ENCODE peak calls at places on chromosomes 3 and 15, in six cellular contexts. T is left cardiac atrium; M is suprapubic skin; B is NCI-H2171; A is activated T-cell treated with anti-CD3 and anti-CD28 coated beads, Interleukin-2, amount 50 U/mL, for 1 hour; Z is effector memory CD8-positive, alpha-beta T cell. P is an unnamed sample.

GRCh38 chr3:190585771-190586630 is 72.1 kb downstream of the IL1RAP start:
- DNase-seq in Z (no peak), T (peak), M (no peak), A (no peak), B (no peak), P (no peak)

GRCh38 chr3:196422976-196423781 is 9.0 kb downstream of the UBXN7 start:
- DNase-seq in Z (no peak), M (peak), B (no peak), T (peak), A (no peak), P (no peak)

GRCh38 chr3:129161860-129162271 is 1.0 kb upstream of the ISY1 start:
- DNase-seq in Z (peak), T (no peak), B (no peak), M (no peak), A (peak), P (peak)

GRCh38 chr15:41820791-41821423 is 7.0 kb upstream of the JMJD7 start:
- DNase-seq in Z (no peak), A (no peak), M (no peak), T (peak), B (no peak), P (no peak)

GRCh38 chr15:84821501-84822021 is 4.4 kb downstream of the ALPK3 start:
- DNase-seq in A (no peak), Z (no peak), T (peak), B (no peak), M (peak), P (no peak)

GRCh38 chr3:81968628-81969027 is 207.2 kb upstream of the GBE1 start:
- DNase-seq in Z (no peak), B (no peak), T (no peak), A (no peak), M (no peak), P (no peak)

GRCh38 chr3:181757694-181758306 is 46.1 kb downstream of the SOX2 start:
- DNase-seq in T (no peak), Z (no peak), B (no peak), A (no peak), M (no peak), P (no peak)

GRCh38 chr3:138370321-138370720 is 21.9 kb downstream of the MRAS start:
- DNase-seq in A (no peak), Z (no peak), B (no peak), M (no peak), T (no peak), P (no peak)

GRCh38 chr15:78050441-78050809 is 27.1 kb downstream of the TBC1D2B start:
- DNase-seq in T (no peak), A (no peak), B (no peak), M (no peak), Z (no peak), P (no peak)

GRCh38 chr3:97823081-97823480 is 1.3 kb downstream of the CRYBG3 start:
- DNase-seq in M (no peak), B (no peak), A (no peak), Z (no peak), T (no peak), P (no peak)

GRCh38 chr15:72342385-72342784 is 22.4 kb upstream of the CELF6 start:
- DNase-seq in B (no peak), T (no peak), Z (no peak), A (peak), M (no peak), P (no peak)

GRCh38 chr3:96959902-96960596 is 145.7 kb downstream of the EPHA6 start:
- DNase-seq in A (no peak), B (no peak), Z (no peak), M (no peak), T (no peak), P (no peak)

GRCh38 chr3:142904639-142905441 is 16.0 kb upstream of the PCOLCE2 start:
- DNase-seq in B (no peak), A (no peak), M (no peak), T (peak), Z (no peak), P (no peak)

GRCh38 chr15:38005949-38006800 is 71.7 kb downstream of the TMCO5A start:
- DNase-seq in T (no peak), M (no peak), B (no peak), Z (no peak), A (no peak), P (no peak)

GRCh38 chr15:68797589-68798377 is 22.9 kb downstream of the ANP32A start:
- DNase-seq in T (peak), A (no peak), M (no peak), Z (no peak), B (no peak), P (no peak)

GRCh38 chr3:156602424-156602823 is 47.5 kb upstream of the SSR3 start:
- DNase-seq in M (no peak), B (no peak), Z (no peak), T (no peak), A (no peak), P (no peak)

GRCh38 chr15:25175789-25176615 is 221.2 kb downstream of the SNRPN start:
- DNase-seq in B (no peak), Z (no peak), A (peak), M (peak), T (peak), P (no peak)

GRCh38 chr15:68055224-68055705 is 1.1 kb downstream of the PIAS1 start:
- DNase-seq in Z (peak), T (no peak), M (no peak), B (peak), A (peak), P (peak)

GRCh38 chr15:92655178-92655995 is at the start of gene FAM174B:
- DNase-seq in Z (no peak), B (peak), A (peak), T (peak), M (no peak), P (no peak)

GRCh38 chr3:151838574-151839312 is 24.8 kb downstream of the AADAC start:
- DNase-seq in Z (peak), T (peak), M (no peak), B (peak), A (no peak), P (peak)

GRCh38 chr3:98710008-98710672 is 53.0 kb upstream of the ST3GAL6 start:
- DNase-seq in T (no peak), Z (no peak), M (no peak), B (no peak), A (no peak), P (no peak)

GRCh38 chr15:81002254-81003022 is 1.7 kb downstream of the TLNRD1 start:
- DNase-seq in Z (no peak), A (no peak), B (no peak), T (peak), M (peak), P (no peak)

GRCh38 chr15:48112242-48112641 is 8.5 kb upstream of the SLC24A5 start:
- DNase-seq in A (no peak), T (no peak), Z (no peak), B (peak), M (no peak), P (no peak)

GRCh38 chr15:58311551-58311950 is 120.2 kb upstream of the LIPC start:
- DNase-seq in T (no peak), M (no peak), B (no peak), Z (no peak), A (no peak), P (no peak)

GRCh38 chr3:66092175-66092990 is 53.7 kb upstream of the MAGI1 start:
- DNase-seq in M (no peak), B (no peak), Z (no peak), A (no peak), T (no peak), P (no peak)

GRCh38 chr3:159150176-159150575 is 348.3 kb downstream of the MFSD1 start:
- DNase-seq in M (no peak), T (no peak), A (no peak), Z (no peak), B (no peak), P (no peak)

GRCh38 chr3:13112521-13113345 is 39.5 kb upstream of the IQSEC1 start:
- DNase-seq in T (no peak), Z (no peak), A (no peak), B (no peak), M (peak), P (no peak)

GRCh38 chr3:138673641-138674040 is 65.1 kb downstream of the FAIM start:
- DNase-seq in Z (no peak), A (no peak), T (no peak), B (no peak), M (no peak), P (no peak)

GRCh38 chr3:172140499-172141391 is 101.4 kb downstream of the FNDC3B start:
- DNase-seq in M (no peak), A (no peak), T (no peak), B (no peak), Z (no peak), P (no peak)

GRCh38 chr3:17459470-17459993 is 282.9 kb downstream of the TBC1D5 start:
- DNase-seq in A (no peak), Z (no peak), M (no peak), T (no peak), B (no peak), P (no peak)